ENCODE peak calls at places on chromosome 1, in ten cellular contexts. N is cardiac fibroblast, M is tibial artery, O is upper lobe of right lung, C is stromal cell of bone marrow, T is NCI-H1417, Y is GM03348, X is DMS 273 treated with DMSO at 0.1 percent for 48 hours, A is memory B cell, S is AG08395. Q is an unnamed sample.

GRCh38 chr1:116853680-116854191 is 56.0 kb upstream of the PTGFRN start:
- DNase-seq in N (peak), M (no peak), O (no peak), C (peak), T (peak), Y (peak), X (peak), A (no peak), S (peak), Q (no peak)

GRCh38 chr1:41358152-41358937 is 2.9 kb upstream of the FOXO6 start:
- DNase-seq in N (no peak), M (peak), O (peak), C (no peak), T (peak), Y (peak), X (peak), A (no peak), S (no peak), Q (no peak)

GRCh38 chr1:21174638-21175323 is 1.9 kb downstream of the EIF4G3 start:
- DNase-seq in N (peak), M (no peak), O (no peak), C (no peak), T (no peak), Y (peak), X (no peak), A (no peak), S (peak), Q (no peak)

GRCh38 chr1:39652105-39652504 is 12.7 kb upstream of the HEYL start:
- DNase-seq in N (no peak), M (peak), O (no peak), C (peak), T (no peak), Y (no peak), X (no peak), A (no peak), S (no peak), Q (no peak)

GRCh38 chr1:55195523-55196233 is 19.5 kb downstream of the USP24 start:
- DNase-seq in N (peak), M (no peak), O (no peak), C (peak), T (no peak), Y (peak), X (no peak), A (no peak), S (no peak), Q (no peak)

GRCh38 chr1:150295476-150295875 is 1.8 kb downstream of the MRPS21 start:
- DNase-seq in N (no peak), M (no peak), O (no peak), C (no peak), T (no peak), Y (no peak), X (no peak), A (no peak), S (no peak), Q (no peak)

GRCh38 chr1:73104749-73105148 is 822.4 kb upstream of the NEGR1 start:
- DNase-seq in N (no peak), M (no peak), O (peak), C (no peak), T (no peak), Y (no peak), X (no peak), A (no peak), S (no peak), Q (no peak)

GRCh38 chr1:90810006-90810405 is 92.9 kb upstream of the BARHL2 start:
- DNase-seq in N (no peak), M (no peak), O (no peak), C (no peak), T (no peak), Y (no peak), X (no peak), A (no peak), S (no peak), Q (no peak)

GRCh38 chr1:151968058-151968457 is 25.6 kb downstream of the S100A10 start:
- DNase-seq in N (peak), M (no peak), O (no peak), C (no peak), T (peak), Y (peak), X (no peak), A (no peak), S (peak), Q (peak)

GRCh38 chr1:53176452-53177344 is 19.9 kb upstream of the CPT2 start:
- DNase-seq in N (peak), M (no peak), O (peak), C (no peak), T (peak), Y (peak), X (peak), A (no peak), S (peak), Q (no peak)

GRCh38 chr1:10960406-10960805 is 52.0 kb upstream of the TARDBP start:
- DNase-seq in N (no peak), M (no peak), O (no peak), C (no peak), T (no peak), Y (no peak), X (no peak), A (no peak), S (no peak), Q (no peak)

Q was measured in GM19239.